ENCODE peak calls at places on chromosomes 16 and 17, in six cellular contexts. P is tibial nerve, M is sigmoid colon, I is choroid plexus epithelial cell, F is IMR-90, U is fibroblast of the aortic adventitia. E is an unnamed sample.

GRCh38 chr16:16763449-16763848 is 384.5 kb downstream of the NPIPA7 start:
- DNase-seq in P (no peak), M (no peak), I (no peak), F (no peak), U (no peak), E (no peak)

GRCh38 chr17:63517825-63518534 is 5.2 kb upstream of the KCNH6 start:
- DNase-seq in P (no peak), M (no peak), I (no peak), F (no peak), U (no peak), E (no peak)

GRCh38 chr17:50262001-50262794 is 12.1 kb upstream of the TMEM92 start:
- DNase-seq in P (no peak), M (no peak), I (no peak), F (no peak), U (no peak), E (no peak)

GRCh38 chr17:17971431-17972125 is 622 bp downstream of the TOM1L2 start:
- DNase-seq in P (peak; percentile 13), M (peak; percentile 74), I (no peak), F (no peak), U (peak; percentile 51), E (no peak)

GRCh38 chr16:10156111-10156510 is 26.1 kb downstream of the GRIN2A start:
- DNase-seq in P (no peak), M (no peak), I (no peak), F (no peak), U (no peak), E (peak; percentile 86)

GRCh38 chr17:59756236-59756818 is 48.9 kb downstream of the VMP1 start:
- DNase-seq in P (no peak), M (no peak), I (peak; percentile 76), F (peak; percentile 74), U (peak; percentile 90), E (peak; percentile 97)

GRCh38 chr17:78826836-78827509 is 13.6 kb downstream of the USP36 start:
- DNase-seq in P (no peak), M (peak; percentile 70), I (no peak), F (no peak), U (no peak), E (no peak)

GRCh38 chr17:4968166-4968915 is 724 bp upstream of the SPAG7 start:
- DNase-seq in P (no peak), M (no peak), I (peak; percentile 52), F (no peak), U (peak; percentile 40), E (no peak)

GRCh38 chr16:87587636-87588035 is 14.7 kb upstream of the JPH3 start:
- DNase-seq in P (no peak), M (no peak), I (no peak), F (no peak), U (no peak), E (no peak)

GRCh38 chr17:41687828-41688640 is 651 bp upstream of the EIF1 start:
- DNase-seq in P (peak; percentile 65), M (peak; percentile 81), I (peak; percentile 42), F (peak; percentile 15), U (peak; percentile 43), E (no peak)

GRCh38 chr17:70423562-70423961 is 254.2 kb downstream of the KCNJ2 start:
- DNase-seq in P (no peak), M (no peak), I (no peak), F (no peak), U (no peak), E (no peak)

GRCh38 chr17:44906010-44906646 is 6.9 kb upstream of the EFTUD2 start:
- DNase-seq in P (no peak), M (no peak), I (peak; percentile 78), F (peak; percentile 96), U (peak; percentile 92), E (peak; percentile 97)

GRCh38 chr17:65190467-65191095 is 53.4 kb downstream of the RGS9 start:
- DNase-seq in P (no peak), M (no peak), I (no peak), F (peak; percentile 89), U (peak; percentile 38), E (peak; percentile 23)

GRCh38 chr16:5044011-5044540 is 10.3 kb upstream of the NAGPA start:
- DNase-seq in P (no peak), M (peak; percentile 26), I (no peak), F (no peak), U (no peak), E (no peak)

GRCh38 chr16:67071476-67072048 is 38.2 kb upstream of the PHAF1 start:
- DNase-seq in P (no peak), M (no peak), I (no peak), F (no peak), U (no peak), E (peak; percentile 13)

GRCh38 chr16:67641779-67642708 is 2.9 kb upstream of the CARMIL2 start:
- DNase-seq in P (no peak), M (peak; percentile 89), I (peak; percentile 8), F (peak; percentile 33), U (peak; percentile 67), E (peak; percentile 61)

GRCh38 chr17:28367641-28368305 is 2.3 kb downstream of the VTN start:
- DNase-seq in P (no peak), M (no peak), I (no peak), F (no peak), U (no peak), E (no peak)

GRCh38 chr16:67233596-67233995 is 6.7 kb downstream of the TMEM208 start:
- DNase-seq in P (no peak), M (no peak), I (no peak), F (no peak), U (no peak), E (no peak)

GRCh38 chr17:29032067-29032551 is 10.8 kb upstream of the PIPOX start:
- DNase-seq in P (no peak), M (no peak), I (no peak), F (no peak), U (no peak), E (no peak)

GRCh38 chr17:29929006-29929543 is 953 bp downstream of the SSH2 start:
- DNase-seq in P (no peak), M (no peak), I (peak; percentile 43), F (no peak), U (peak; percentile 32), E (no peak)

GRCh38 chr17:64491034-64491860 is 5.6 kb downstream of the POLG2 start:
- DNase-seq in P (no peak), M (no peak), I (peak; percentile 80), F (peak; percentile 42), U (peak; percentile 59), E (peak; percentile 25)

DNA sequence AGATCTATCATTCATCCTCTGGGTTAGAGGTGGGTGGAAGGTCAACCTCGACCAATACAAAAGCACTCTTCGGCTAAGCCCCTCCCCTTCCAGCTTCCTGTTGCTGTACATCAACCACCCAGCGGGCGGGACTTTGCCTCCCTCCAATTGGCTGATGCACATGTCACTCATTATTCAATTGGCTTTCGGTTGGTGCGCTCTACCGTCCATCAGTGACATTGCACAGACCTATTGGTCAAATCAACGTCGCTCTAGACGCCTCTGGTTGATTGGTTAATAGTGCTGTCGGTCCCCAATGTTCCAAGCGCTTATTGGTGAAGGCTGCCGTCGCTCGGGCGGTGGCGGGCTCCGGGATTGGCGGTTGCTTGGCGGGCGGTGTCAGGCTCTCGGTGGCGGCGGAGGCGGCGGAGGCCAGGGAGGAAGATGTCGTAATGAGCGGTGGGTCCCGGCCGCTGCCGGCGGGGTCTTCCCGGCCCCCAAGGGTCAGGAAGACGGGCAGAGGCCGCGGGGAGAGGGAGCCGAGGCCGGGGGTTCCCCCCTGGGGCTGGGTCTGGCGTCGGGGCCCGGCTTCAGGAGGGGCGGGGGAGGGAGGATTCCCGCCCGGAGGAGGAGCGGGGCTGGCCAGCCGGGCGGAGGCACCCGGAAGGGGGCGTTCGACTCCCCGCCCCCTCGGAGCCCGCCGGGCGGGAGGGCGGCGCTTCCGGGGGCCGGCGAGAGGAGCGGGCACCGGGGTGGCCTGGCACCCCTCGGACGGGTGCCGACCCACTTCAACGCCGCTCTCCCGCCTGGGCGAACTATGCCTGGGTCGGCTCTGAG is at the start of gene SP2:
- DNase-seq in P (peak; percentile 100), M (peak; percentile 100), I (peak; percentile 100), F (peak; percentile 100), U (peak; percentile 100), E (peak; percentile 100)
- TF ChIP-seq CTCF in P (peak; percentile 91), M (no peak), I (no peak), F (no peak), U (no peak), E (no peak)

GRCh38 chr17:35433075-35433894 is 985 bp upstream of the SLFN12 start:
- DNase-seq in P (peak; percentile 65), M (peak; percentile 93), I (peak; percentile 100), F (peak; percentile 100), U (peak; percentile 99), E (peak; percentile 99)
- TF ChIP-seq CTCF in P (peak; percentile 23), M (no peak), I (peak; percentile 57), F (peak; percentile 31), U (peak; percentile 49), E (peak; percentile 54)

DNA sequence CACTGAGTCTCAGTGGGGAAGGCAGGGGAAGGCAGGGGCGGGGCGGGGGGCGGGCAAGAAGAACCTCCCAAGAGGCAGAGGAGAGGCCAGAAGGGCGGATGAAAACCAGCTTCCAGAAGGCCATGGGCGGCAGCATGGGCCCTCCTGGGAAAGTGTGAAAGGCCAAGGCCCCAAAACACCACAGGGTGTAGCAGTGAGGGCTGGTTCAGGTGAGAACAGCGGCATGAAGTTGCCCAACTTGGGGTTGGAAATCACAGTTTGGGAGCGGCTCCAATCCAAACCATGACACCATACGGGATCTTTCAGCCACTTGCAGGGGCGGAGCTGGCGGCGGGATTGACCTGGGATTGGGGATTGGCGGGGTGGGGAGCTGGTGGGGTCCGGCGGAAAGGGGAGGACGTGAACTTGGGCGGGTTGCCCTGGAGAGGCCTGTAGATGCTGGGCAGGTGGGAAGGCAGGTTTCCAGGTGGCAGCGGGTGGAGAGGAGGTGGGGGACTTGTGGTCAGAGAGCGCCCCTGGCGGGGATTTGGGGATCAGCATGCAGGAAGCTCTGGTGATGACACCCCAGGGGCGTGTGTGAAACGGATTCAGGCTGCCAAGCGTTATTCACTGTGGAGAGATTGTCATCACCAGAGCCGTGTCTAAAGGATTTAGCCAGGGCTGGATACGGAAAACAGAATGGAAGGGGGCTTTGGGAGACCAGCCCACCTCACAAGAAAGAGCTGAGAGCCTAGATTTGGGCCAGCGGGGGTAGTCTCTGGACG is 80.9 kb downstream of the ARHGAP23 start:
- DNase-seq in P (peak; percentile 77), M (peak; percentile 90), I (peak; percentile 96), F (peak; percentile 91), U (peak; percentile 78), E (peak; percentile 93)
- TF ChIP-seq CTCF in P (peak; percentile 75), M (peak; percentile 27), I (peak; percentile 85), F (peak; percentile 82), U (peak; percentile 75), E (peak; percentile 82)

GRCh38 chr17:77266213-77266612 is 125.4 kb downstream of the SEC14L1 start:
- DNase-seq in P (no peak), M (no peak), I (no peak), F (no peak), U (no peak), E (no peak)
- TF ChIP-seq CTCF in P (no peak), M (no peak), I (no peak), F (no peak), U (no peak), E (no peak)

DNA sequence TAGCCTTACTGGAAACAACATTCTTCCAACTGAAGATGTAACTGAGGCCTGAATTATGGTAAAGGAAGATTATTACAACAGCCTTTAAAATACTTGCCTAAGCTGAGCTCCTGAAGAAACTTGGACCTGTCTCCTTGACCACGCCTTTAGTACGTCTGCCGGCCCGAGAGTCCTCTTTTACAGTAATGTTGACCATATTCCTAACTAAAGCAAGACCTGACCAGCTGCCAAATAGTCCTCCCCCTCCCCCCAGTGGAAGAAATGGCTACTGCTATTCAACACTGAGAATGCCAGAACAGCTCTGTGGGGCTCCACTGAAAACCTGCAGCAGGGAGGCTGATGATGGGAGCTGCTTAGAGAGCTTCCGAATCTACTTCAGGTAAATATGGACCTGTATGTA is 12.6 kb upstream of the FOXJ1 start:
- DNase-seq in P (peak; percentile 45), M (peak; percentile 69), I (peak; percentile 56), F (peak; percentile 12), U (peak; percentile 54), E (peak; percentile 11)
- TF ChIP-seq CTCF in P (peak; percentile 23), M (no peak), I (peak; percentile 62), F (peak; percentile 34), U (peak; percentile 41), E (peak; percentile 31)

GRCh38 chr17:39027037-39027436 is 59.8 kb upstream of the FBXO47 start:
- DNase-seq in P (peak; percentile 46), M (peak; percentile 87), I (no peak), F (no peak), U (peak; percentile 26), E (peak; percentile 19)
- TF ChIP-seq CTCF in P (no peak), M (no peak), I (no peak), F (no peak), U (no peak), E (no peak)